ENCODE peak calls at places on chromosomes 1 and 21, in seven cellular contexts. G, O, P, I, X, Y and J are unnamed samples.

GRCh38 chr1:17480846-17481245 is 41.4 kb upstream of the RCC2 start:
- DNase-seq in G (no peak), O (no peak), P (no peak), I (no peak), X (no peak), Y (no peak), J (no peak)

GRCh38 chr1:2594641-2595131 is 8.1 kb downstream of the PRXL2B start:
- DNase-seq in G (no peak), O (no peak), P (no peak), I (no peak), X (no peak), Y (no peak), J (no peak)

GRCh38 chr1:64161347-64162080 is 41.9 kb upstream of the UBE2U start:
- DNase-seq in G (no peak), O (no peak), P (no peak), I (peak; percentile 59), X (no peak), Y (no peak), J (no peak)

GRCh38 chr21:39313042-39313456 is 383 bp downstream of the BRWD1 start:
- DNase-seq in G (peak; percentile 29), O (peak; percentile 31), P (peak; percentile 26), I (no peak), X (peak; percentile 19), Y (peak; percentile 53), J (no peak)

GRCh38 chr1:245863566-245864184 is 643.4 kb downstream of the SMYD3 start:
- DNase-seq in G (no peak), O (no peak), P (no peak), I (peak; percentile 43), X (no peak), Y (no peak), J (no peak)

GRCh38 chr1:158048371-158049067 is 55.1 kb downstream of the KIRREL1 start:
- DNase-seq in G (no peak), O (no peak), P (no peak), I (no peak), X (no peak), Y (no peak), J (no peak)

GRCh38 chr1:181112071-181112929 is 23.8 kb downstream of the IER5 start:
- DNase-seq in G (no peak), O (no peak), P (peak; percentile 91), I (peak; percentile 99), X (no peak), Y (no peak), J (peak; percentile 93)

GRCh38 chr1:201471772-201472171 is 2.8 kb upstream of the PHLDA3 start:
- DNase-seq in G (no peak), O (no peak), P (no peak), I (peak; percentile 85), X (no peak), Y (no peak), J (no peak)

GRCh38 chr1:46096269-46097148 is 35.9 kb downstream of the PIK3R3 start:
- DNase-seq in G (no peak), O (no peak), P (no peak), I (no peak), X (no peak), Y (no peak), J (no peak)

GRCh38 chr1:90045853-90046563 is 51.1 kb downstream of the ZNF326 start:
- DNase-seq in G (peak; percentile 10), O (peak; percentile 42), P (peak; percentile 50), I (peak; percentile 13), X (no peak), Y (peak; percentile 54), J (peak; percentile 44)

GRCh38 chr1:25676488-25676887 is 59.9 kb downstream of the MAN1C1 start:
- DNase-seq in G (no peak), O (peak; percentile 94), P (peak; percentile 68), I (peak; percentile 27), X (no peak), Y (no peak), J (peak; percentile 46)

GRCh38 chr1:167629681-167630567 is at the start of gene RCSD1:
- DNase-seq in G (peak; percentile 54), O (peak; percentile 3), P (peak; percentile 22), I (peak; percentile 10), X (peak; percentile 44), Y (peak; percentile 33), J (no peak)

GRCh38 chr1:53069265-53069662 is 7.3 kb downstream of the PODN start:
- DNase-seq in G (no peak), O (no peak), P (no peak), I (no peak), X (no peak), Y (no peak), J (no peak)